ENCODE peak calls at places on chromosomes 11 and 22, in six cellular contexts. M, I, O, L, N and D are unnamed samples.

GRCh38 chr11:103683581-103683980 is 352.9 kb upstream of the DDI1 start:
- DNase-seq in L (no peak), O (peak; percentile 39), M (no peak), I (no peak), N (no peak), D (no peak)

GRCh38 chr11:126927628-126928027 is 72.9 kb downstream of the KIRREL3 start:
- DNase-seq in L (no peak), I (no peak), M (no peak), N (no peak), O (no peak), D (no peak)

GRCh38 chr11:96095884-96096301 is 172.0 kb upstream of the MTMR2 start:
- DNase-seq in N (no peak), O (no peak), I (no peak), L (no peak), M (no peak), D (no peak)

GRCh38 chr22:42108848-42109247 is 18.3 kb upstream of the NDUFA6 start:
- DNase-seq in M (no peak), O (no peak), N (no peak), I (no peak), L (no peak), D (no peak)

GRCh38 chr11:114257621-114258558 is 38.3 kb upstream of the NNMT start:
- DNase-seq in O (peak; percentile 64), M (peak; percentile 57), N (peak; percentile 34), L (peak; percentile 72), I (no peak), D (no peak)

GRCh38 chr11:123460006-123460700 is 30.1 kb downstream of the GRAMD1B start:
- DNase-seq in I (no peak), O (no peak), N (no peak), L (no peak), M (no peak), D (no peak)

GRCh38 chr11:130765951-130766649 is 150.2 kb downstream of the SNX19 start:
- DNase-seq in I (no peak), N (no peak), L (no peak), O (no peak), M (no peak), D (peak; percentile 56)

GRCh38 chr22:32810241-32811133 is 9.0 kb downstream of the TIMP3 start:
- DNase-seq in N (peak; percentile 38), O (no peak), I (no peak), L (no peak), M (no peak), D (no peak)

GRCh38 chr22:23752750-23753149 is 1.5 kb downstream of the VPREB3 start:
- DNase-seq in N (no peak), L (no peak), O (no peak), M (no peak), I (no peak), D (no peak)

GRCh38 chr11:14336507-14337503 is 22.2 kb downstream of the RRAS2 start:
- DNase-seq in L (no peak), I (no peak), M (no peak), O (peak; percentile 76), N (no peak), D (peak; percentile 67)

GRCh38 chr11:35047179-35047578 is 91.8 kb upstream of the CD44 start:
- DNase-seq in O (no peak), N (no peak), L (no peak), I (peak; percentile 35), M (no peak), D (no peak)

GRCh38 chr11:28269621-28270020 is 161.4 kb downstream of the METTL15 start:
- DNase-seq in O (no peak), N (no peak), L (no peak), M (no peak), I (no peak), D (no peak)

GRCh38 chr11:75802022-75802912 is 12.7 kb upstream of the UVRAG start:
- DNase-seq in L (no peak), I (no peak), O (no peak), N (no peak), M (no peak), D (no peak)

GRCh38 chr11:92267968-92268367 is 43.4 kb downstream of the FAT3 start:
- DNase-seq in L (no peak), M (no peak), O (no peak), I (no peak), N (no peak), D (no peak)

GRCh38 chr11:11717064-11717725 is 95.4 kb upstream of the GALNT18 start:
- DNase-seq in N (no peak), M (no peak), L (peak; percentile 89), O (no peak), I (no peak), D (no peak)

GRCh38 chr11:3859373-3859881 is 4.0 kb downstream of the STIM1 start:
- DNase-seq in L (no peak), O (no peak), I (no peak), N (peak; percentile 25), M (peak; percentile 72), D (no peak)

GRCh38 chr11:9736365-9736764 is 72.5 kb downstream of the SWAP70 start:
- DNase-seq in N (no peak), I (no peak), M (no peak), L (no peak), O (no peak), D (no peak)

GRCh38 chr11:122154227-122154626 is 38.2 kb upstream of the BLID start:
- DNase-seq in I (no peak), O (no peak), N (no peak), M (no peak), L (no peak), D (no peak)

GRCh38 chr11:126357969-126358762 is 2.7 kb downstream of the ST3GAL4 start:
- DNase-seq in N (no peak), I (no peak), M (no peak), L (no peak), O (no peak), D (no peak)

GRCh38 chr22:38017272-38017920 is 33.0 kb upstream of the SOX10 start:
- DNase-seq in O (peak; percentile 73), I (no peak), L (peak; percentile 83), M (peak; percentile 82), N (no peak), D (peak; percentile 35)

GRCh38 chr11:119044708-119045107 is 12.3 kb downstream of the HYOU1 start:
- DNase-seq in M (peak; percentile 13), L (no peak), I (no peak), N (peak; percentile 41), O (no peak), D (no peak)
- TF ChIP-seq CTCF in M (no peak), L (no peak), I (no peak), N (peak; percentile 36), O (peak; percentile 20), D (peak; percentile 25)

GRCh38 chr11:128937480-128937879 is 5.2 kb downstream of the TP53AIP1 start:
- DNase-seq in N (no peak), O (no peak), M (no peak), L (no peak), I (no peak), D (no peak)

GRCh38 chr11:128936546-128937275 is 6.0 kb downstream of the TP53AIP1 start:
- DNase-seq in O (no peak), M (no peak), L (no peak), I (no peak), N (peak; percentile 70), D (no peak)

GRCh38 chr11:128940156-128940555 is 2.5 kb downstream of the TP53AIP1 start:
- DNase-seq in M (no peak), O (no peak), I (no peak), L (no peak), N (no peak), D (no peak)

GRCh38 chr11:128939591-128939990 is 3.1 kb downstream of the TP53AIP1 start:
- DNase-seq in N (no peak), M (no peak), I (no peak), O (no peak), L (no peak), D (no peak)

DNA sequence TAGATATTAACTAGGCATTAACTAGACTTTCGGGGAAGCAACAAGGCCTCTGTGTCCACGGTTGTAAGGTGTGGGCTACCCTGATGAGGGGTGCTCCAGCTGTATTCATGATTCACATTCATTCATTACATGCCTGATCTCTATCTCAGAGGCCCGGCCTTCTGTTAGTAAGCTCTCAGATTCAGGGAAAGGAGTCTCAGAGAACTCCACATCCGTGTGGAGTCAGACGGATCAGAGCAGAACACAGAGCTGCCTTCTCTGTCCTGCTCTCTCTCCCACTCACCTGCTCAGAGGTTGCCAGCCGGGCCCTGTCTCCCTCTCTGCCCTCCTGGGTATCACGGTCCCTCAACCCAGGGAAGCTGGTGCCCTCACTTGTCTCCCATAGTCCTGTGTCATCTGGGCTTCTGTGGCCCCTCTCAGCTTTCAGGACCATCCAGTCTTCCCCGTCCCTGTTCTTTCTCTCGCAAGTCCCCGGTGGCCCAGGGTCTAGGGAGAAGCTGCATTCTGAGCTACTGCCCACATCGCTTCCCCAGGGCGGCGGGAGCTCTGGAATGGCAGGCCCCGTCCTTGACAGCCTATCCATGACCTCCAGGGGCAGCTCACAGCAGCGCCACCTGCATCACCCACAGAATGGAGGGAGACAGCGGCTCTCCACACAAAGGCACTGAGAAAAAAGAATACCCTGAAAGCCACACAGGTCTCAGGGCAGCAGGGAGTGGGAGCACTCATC is 4.3 kb downstream of the TP53AIP1 start:
- DNase-seq in N (no peak), I (no peak), O (no peak), M (no peak), L (no peak), D (no peak)
- TF ChIP-seq CTCF in N (no peak), I (no peak), O (no peak), M (no peak), L (no peak), D (no peak)

GRCh38 chr11:65180877-65181568 is 705 bp upstream of the CAPN1 start:
- DNase-seq in N (peak; percentile 86), M (peak; percentile 83), L (peak; percentile 34), O (peak; percentile 66), I (peak; percentile 22), D (no peak)

GRCh38 chr11:65182258-65183170 is 786 bp downstream of the CAPN1 start:
- DNase-seq in L (no peak), M (peak; percentile 82), O (peak; percentile 20), N (peak; percentile 81), I (no peak), D (no peak)

GRCh38 chr11:65184146-65184545 is 2.4 kb downstream of the CAPN1 start:
- DNase-seq in N (peak; percentile 80), I (no peak), O (no peak), M (no peak), L (no peak), D (no peak)

GRCh38 chr11:65183201-65183891 is 1.6 kb downstream of the CAPN1 start:
- DNase-seq in M (peak; percentile 62), N (no peak), I (no peak), L (peak; percentile 47), O (no peak), D (no peak)

DNA sequence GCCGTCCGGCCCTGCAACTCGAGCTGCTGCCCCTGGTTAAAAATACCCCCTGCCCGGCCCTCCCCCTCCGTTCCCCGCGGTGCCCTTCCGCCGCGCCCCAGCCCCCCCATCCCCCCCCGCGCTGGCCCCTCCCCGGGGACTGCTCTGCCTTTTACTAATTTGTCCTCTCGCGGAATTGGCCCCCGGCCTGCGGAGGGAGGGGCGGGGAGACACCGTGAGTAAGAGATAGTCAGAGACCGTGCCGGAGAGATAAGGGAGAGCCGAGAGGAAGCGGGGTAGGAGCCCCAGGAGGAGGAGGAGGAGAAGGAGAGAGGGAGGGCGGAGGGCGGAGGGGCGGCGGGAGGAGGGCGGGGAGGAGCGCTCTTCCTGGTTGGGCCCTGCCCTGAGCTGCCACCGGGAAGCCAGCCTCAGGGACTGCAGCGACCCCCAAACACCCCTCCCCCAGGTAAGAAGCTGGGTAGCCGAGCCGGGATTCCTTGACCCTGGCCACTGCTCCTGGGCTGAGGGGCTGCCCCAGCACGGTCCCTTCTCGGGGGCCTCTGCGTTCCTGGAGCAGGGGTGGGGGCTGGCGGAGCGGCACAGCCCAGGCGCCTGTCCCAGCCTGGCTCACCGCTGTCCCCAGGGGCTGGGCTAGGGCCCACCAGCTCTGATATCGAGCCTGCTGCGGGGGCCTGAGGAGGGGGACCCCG is at the start of gene CAPN1:
- DNase-seq in N (peak; percentile 71), I (peak; percentile 45), M (peak; percentile 94), O (peak; percentile 92), L (peak; percentile 85), D (peak; percentile 50)
- TF ChIP-seq CTCF in N (no peak), I (no peak), M (no peak), O (no peak), L (no peak), D (no peak)

GRCh38 chr11:81237139-81237538 is 1496.5 kb downstream of the FAM181B start:
- DNase-seq in L (no peak), M (no peak), O (peak; percentile 37), I (no peak), N (no peak), D (no peak)
- TF ChIP-seq CTCF in L (no peak), M (no peak), O (peak; percentile 17), I (no peak), N (no peak), D (no peak)